ENCODE peak calls at places on chromosomes 2 and 18, in four cellular contexts. One of them, this sample, is unnamed.

GRCh38 chr2:192828947-192829346 is 634.2 kb upstream of the TMEFF2 start:
- DNase-seq in neural crest cell: no peak
- DNase-seq in uterus: no peak
- DNase-seq in nephron progenitor cell: no peak
- DNase-seq in this sample: no peak

GRCh38 chr2:96870631-96871255 is 863 bp upstream of the SEMA4C start:
- DNase-seq in neural crest cell: no peak
- DNase-seq in uterus: peak
- DNase-seq in nephron progenitor cell: no peak
- DNase-seq in this sample: no peak

GRCh38 chr2:42906557-42907380 is 114.4 kb upstream of the HAAO start:
- DNase-seq in neural crest cell: no peak
- DNase-seq in uterus: peak
- DNase-seq in nephron progenitor cell: peak
- DNase-seq in this sample: peak

GRCh38 chr18:48328473-48329205 is 80.5 kb downstream of the ZBTB7C start:
- DNase-seq in neural crest cell: no peak
- DNase-seq in uterus: no peak
- DNase-seq in nephron progenitor cell: no peak
- DNase-seq in this sample: no peak

GRCh38 chr2:46163031-46163430 is 134.2 kb upstream of the EPAS1 start:
- DNase-seq in neural crest cell: no peak
- DNase-seq in uterus: no peak
- DNase-seq in nephron progenitor cell: no peak
- DNase-seq in this sample: no peak

GRCh38 chr2:174198846-174199564 is 49.3 kb downstream of the OLA1 start:
- DNase-seq in neural crest cell: no peak
- DNase-seq in uterus: no peak
- DNase-seq in nephron progenitor cell: no peak
- DNase-seq in this sample: no peak

GRCh38 chr2:237025090-237025865 is 60.4 kb upstream of the COPS8 start:
- DNase-seq in neural crest cell: no peak
- DNase-seq in uterus: no peak
- DNase-seq in nephron progenitor cell: no peak
- DNase-seq in this sample: no peak

GRCh38 chr2:178193823-178194599 is at the start of gene OSBPL6:
- DNase-seq in neural crest cell: peak
- DNase-seq in uterus: peak
- DNase-seq in nephron progenitor cell: peak
- DNase-seq in this sample: peak

GRCh38 chr2:47063159-47063930 is 91.8 kb downstream of the STPG4 start:
- DNase-seq in neural crest cell: no peak
- DNase-seq in uterus: no peak
- DNase-seq in nephron progenitor cell: no peak
- DNase-seq in this sample: no peak

GRCh38 chr2:65299246-65299645 is 71.6 kb downstream of the ACTR2 start:
- DNase-seq in neural crest cell: no peak
- DNase-seq in uterus: no peak
- DNase-seq in nephron progenitor cell: no peak
- DNase-seq in this sample: no peak

GRCh38 chr2:233867993-233868532 is at the start of gene MSL3B:
- DNase-seq in neural crest cell: peak
- DNase-seq in uterus: no peak
- DNase-seq in nephron progenitor cell: peak
- DNase-seq in this sample: peak

GRCh38 chr2:26591619-26592505 is 49.3 kb downstream of the CIB4 start:
- DNase-seq in neural crest cell: no peak
- DNase-seq in uterus: no peak
- DNase-seq in nephron progenitor cell: no peak
- DNase-seq in this sample: peak

GRCh38 chr2:156565066-156565710 is 129.0 kb downstream of the GPD2 start:
- DNase-seq in neural crest cell: no peak
- DNase-seq in uterus: no peak
- DNase-seq in nephron progenitor cell: no peak
- DNase-seq in this sample: no peak

GRCh38 chr18:68623342-68623741 is 91.6 kb downstream of the TMX3 start:
- DNase-seq in neural crest cell: peak
- DNase-seq in uterus: no peak
- DNase-seq in nephron progenitor cell: peak
- DNase-seq in this sample: peak

GRCh38 chr2:80715433-80715832 is 410.9 kb upstream of the LRRTM1 start:
- DNase-seq in neural crest cell: no peak
- DNase-seq in uterus: no peak
- DNase-seq in nephron progenitor cell: no peak
- DNase-seq in this sample: no peak
- TF ChIP-seq CTCF in neural crest cell: no peak
- TF ChIP-seq CTCF in uterus: no peak
- TF ChIP-seq CTCF in nephron progenitor cell: no peak
- TF ChIP-seq CTCF in this sample: no peak

GRCh38 chr2:224039770-224040088 is 643 bp upstream of the SERPINE2 start:
- DNase-seq in neural crest cell: no peak
- DNase-seq in uterus: no peak
- DNase-seq in nephron progenitor cell: peak
- DNase-seq in this sample: peak

GRCh38 chr2:224039080-224039769 is at the start of gene SERPINE2:
- DNase-seq in neural crest cell: peak
- DNase-seq in uterus: peak
- DNase-seq in nephron progenitor cell: peak
- DNase-seq in this sample: peak

GRCh38 chr2:224036731-224037376 is 2.2 kb downstream of the SERPINE2 start:
- DNase-seq in neural crest cell: no peak
- DNase-seq in uterus: no peak
- DNase-seq in nephron progenitor cell: no peak
- DNase-seq in this sample: no peak

GRCh38 chr2:224038830-224039079 is 331 bp downstream of the SERPINE2 start:
- DNase-seq in neural crest cell: no peak
- DNase-seq in uterus: no peak
- DNase-seq in nephron progenitor cell: no peak
- DNase-seq in this sample: no peak

GRCh38 chr2:224038049-224038829 is 847 bp downstream of the SERPINE2 start:
- DNase-seq in neural crest cell: peak
- DNase-seq in uterus: no peak
- DNase-seq in nephron progenitor cell: peak
- DNase-seq in this sample: peak
- TF ChIP-seq CTCF in neural crest cell: no peak
- TF ChIP-seq CTCF in uterus: no peak
- TF ChIP-seq CTCF in nephron progenitor cell: no peak
- TF ChIP-seq CTCF in this sample: no peak

GRCh38 chr2:99555410-99555809 is 65.6 kb upstream of the REV1 start:
- DNase-seq in neural crest cell: no peak
- DNase-seq in uterus: no peak
- DNase-seq in nephron progenitor cell: no peak
- DNase-seq in this sample: no peak

GRCh38 chr2:99554238-99554637 is 64.4 kb upstream of the REV1 start:
- DNase-seq in neural crest cell: no peak
- DNase-seq in uterus: no peak
- DNase-seq in nephron progenitor cell: peak
- DNase-seq in this sample: peak

GRCh38 chr2:99545622-99546021 is 55.8 kb upstream of the REV1 start:
- DNase-seq in neural crest cell: no peak
- DNase-seq in uterus: no peak
- DNase-seq in nephron progenitor cell: no peak
- DNase-seq in this sample: no peak

GRCh38 chr2:99552529-99552928 is 62.7 kb upstream of the REV1 start:
- DNase-seq in neural crest cell: no peak
- DNase-seq in uterus: no peak
- DNase-seq in nephron progenitor cell: no peak
- DNase-seq in this sample: no peak

DNA sequence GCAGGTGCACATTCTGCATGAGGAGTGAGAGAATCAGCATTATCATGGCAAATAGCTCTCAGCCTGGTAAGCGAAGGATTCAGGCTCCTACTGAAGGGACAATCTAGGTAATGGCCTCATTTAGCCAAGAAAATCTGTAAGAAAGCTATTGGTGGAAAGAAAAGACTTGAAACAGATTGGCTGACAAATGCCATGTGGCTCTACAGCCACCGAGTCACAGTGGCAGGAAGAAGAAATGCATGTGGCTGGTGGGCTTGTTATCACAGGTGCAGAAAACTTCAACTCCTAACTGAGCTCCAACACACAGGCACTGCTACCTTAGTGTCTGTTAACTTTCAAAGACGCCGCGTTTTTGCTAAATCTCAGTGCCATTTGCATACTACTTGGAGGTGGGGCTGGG is 60.6 kb upstream of the REV1 start:
- DNase-seq in neural crest cell: no peak
- DNase-seq in uterus: no peak
- DNase-seq in nephron progenitor cell: no peak
- DNase-seq in this sample: no peak
- TF ChIP-seq CTCF in neural crest cell: no peak
- TF ChIP-seq CTCF in uterus: no peak
- TF ChIP-seq CTCF in nephron progenitor cell: no peak
- TF ChIP-seq CTCF in this sample: peak

GRCh38 chr18:66548747-66549146 is 55.1 kb downstream of the CDH19 start:
- DNase-seq in neural crest cell: no peak
- DNase-seq in uterus: no peak
- DNase-seq in nephron progenitor cell: no peak
- DNase-seq in this sample: no peak
- TF ChIP-seq CTCF in neural crest cell: peak
- TF ChIP-seq CTCF in uterus: no peak
- TF ChIP-seq CTCF in nephron progenitor cell: peak
- TF ChIP-seq CTCF in this sample: peak

DNA sequence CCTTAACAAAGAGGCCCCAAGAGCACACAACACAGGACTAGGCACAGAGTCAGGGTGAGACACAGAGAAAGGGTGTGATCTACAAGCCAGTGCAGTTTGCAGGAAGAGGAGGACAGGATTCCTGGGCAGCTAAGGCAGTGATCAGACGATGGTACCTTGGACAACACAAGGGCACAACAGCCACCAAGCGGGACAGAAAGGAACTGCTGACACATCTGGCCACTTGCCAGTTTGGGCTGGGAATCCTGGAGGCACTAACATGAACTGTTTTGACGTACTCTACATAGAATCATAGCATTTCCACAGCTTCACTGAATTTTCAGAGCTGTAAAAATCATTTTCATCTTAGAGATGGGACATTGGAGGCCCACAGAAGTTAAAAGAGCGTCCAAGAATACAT is 221.5 kb upstream of the SLC35G4 start:
- DNase-seq in neural crest cell: no peak
- DNase-seq in uterus: no peak
- DNase-seq in nephron progenitor cell: no peak
- DNase-seq in this sample: peak
- TF ChIP-seq CTCF in neural crest cell: no peak
- TF ChIP-seq CTCF in uterus: no peak
- TF ChIP-seq CTCF in nephron progenitor cell: no peak
- TF ChIP-seq CTCF in this sample: peak

DNA sequence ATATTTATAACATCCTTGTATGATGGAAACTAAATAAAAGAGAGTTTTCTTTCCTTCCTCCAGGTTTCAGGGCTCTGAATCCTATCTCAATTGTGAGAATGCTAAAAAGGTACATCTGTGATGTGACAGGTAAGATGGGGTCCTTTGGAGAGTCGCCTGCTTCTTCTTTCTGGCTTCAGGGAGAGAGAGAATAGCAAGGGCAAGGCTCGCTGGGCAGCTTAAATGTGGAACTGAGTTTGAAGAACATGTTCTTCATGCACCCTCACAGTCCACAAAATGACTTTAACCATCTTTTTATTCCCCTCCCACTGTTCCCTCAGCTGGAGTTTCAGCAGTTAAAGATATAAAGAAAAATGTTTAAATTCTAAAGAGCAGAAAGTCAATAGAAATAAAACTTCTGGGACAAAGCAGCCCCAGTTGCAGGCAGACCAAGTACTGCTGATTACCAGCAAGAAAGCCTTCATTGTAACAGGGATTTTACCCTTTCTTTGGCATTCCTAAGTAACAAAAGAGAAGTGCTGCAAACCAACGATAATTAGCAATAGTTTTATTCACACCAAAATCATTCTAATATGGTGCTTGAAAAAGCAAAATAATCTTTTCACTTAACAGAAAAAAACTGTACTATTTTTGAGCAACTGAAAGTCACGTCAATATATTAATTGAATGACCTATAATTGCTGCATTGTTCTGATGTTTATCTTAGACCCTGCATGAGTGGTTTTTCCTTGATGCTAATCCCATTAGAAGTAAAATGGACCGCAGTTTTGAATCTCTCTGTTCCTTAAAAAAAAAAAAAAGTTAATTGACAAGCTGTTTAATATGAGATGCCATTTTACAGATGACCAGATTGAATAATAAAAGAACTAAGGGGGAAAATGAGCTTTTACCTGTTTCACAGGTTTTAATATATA is 61.5 kb downstream of the LRP2 start:
- DNase-seq in neural crest cell: no peak
- DNase-seq in uterus: no peak
- DNase-seq in nephron progenitor cell: no peak
- DNase-seq in this sample: no peak
- TF ChIP-seq CTCF in neural crest cell: no peak
- TF ChIP-seq CTCF in uterus: no peak
- TF ChIP-seq CTCF in nephron progenitor cell: no peak
- TF ChIP-seq CTCF in this sample: no peak

DNA sequence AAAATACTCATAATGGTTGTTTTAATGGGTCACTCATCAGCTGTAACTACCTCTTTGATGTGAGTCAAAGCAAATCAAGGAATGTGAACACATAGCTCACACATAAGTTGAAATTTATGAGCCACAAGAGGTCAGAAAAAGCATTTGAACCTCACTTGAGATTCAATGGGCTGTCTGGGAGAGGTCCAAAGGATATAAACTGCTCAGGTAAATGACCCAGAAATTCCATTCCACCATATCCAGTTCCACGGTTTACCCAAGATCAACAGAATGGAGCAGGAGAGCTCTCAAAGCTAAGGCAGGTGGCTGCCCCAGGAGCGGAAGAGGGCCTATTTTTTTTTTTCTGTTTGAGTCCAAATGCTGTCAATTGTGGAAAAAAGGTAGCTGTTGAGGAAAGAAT is 464.1 kb downstream of the TNS1 start:
- DNase-seq in neural crest cell: no peak
- DNase-seq in uterus: no peak
- DNase-seq in nephron progenitor cell: no peak
- DNase-seq in this sample: no peak
- TF ChIP-seq CTCF in neural crest cell: no peak
- TF ChIP-seq CTCF in uterus: no peak
- TF ChIP-seq CTCF in nephron progenitor cell: no peak
- TF ChIP-seq CTCF in this sample: no peak

GRCh38 chr2:130391872-130392670 is 36.2 kb downstream of the PTPN18 start:
- DNase-seq in neural crest cell: no peak
- DNase-seq in uterus: no peak
- DNase-seq in nephron progenitor cell: peak
- DNase-seq in this sample: no peak
- TF ChIP-seq CTCF in neural crest cell: no peak
- TF ChIP-seq CTCF in uterus: no peak
- TF ChIP-seq CTCF in nephron progenitor cell: no peak
- TF ChIP-seq CTCF in this sample: no peak

DNA sequence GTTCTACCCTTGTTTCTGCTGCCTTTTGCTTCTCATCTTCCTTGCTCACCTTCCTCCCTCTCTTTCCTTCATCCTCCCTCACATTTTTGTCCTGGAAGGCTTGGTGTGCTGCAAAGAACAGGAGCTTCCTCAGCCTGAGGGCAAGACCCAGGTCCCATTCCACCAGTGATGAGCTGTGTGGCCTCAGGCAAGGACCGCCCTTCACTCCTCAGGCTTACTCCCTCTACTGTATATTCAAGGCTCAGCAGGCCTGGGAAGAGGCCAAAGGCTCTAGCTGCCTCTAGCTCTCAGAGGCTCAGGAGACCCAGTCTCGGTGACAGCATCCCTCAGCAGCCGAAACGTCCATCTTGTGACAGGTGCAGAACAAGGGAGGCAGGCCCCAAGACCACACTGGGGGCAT is 97.5 kb downstream of the MRO start:
- DNase-seq in neural crest cell: no peak
- DNase-seq in uterus: no peak
- DNase-seq in nephron progenitor cell: no peak
- DNase-seq in this sample: no peak
- TF ChIP-seq CTCF in neural crest cell: no peak
- TF ChIP-seq CTCF in uterus: no peak
- TF ChIP-seq CTCF in nephron progenitor cell: no peak
- TF ChIP-seq CTCF in this sample: peak

This sample was measured in H9.